ENCODE peak calls at places on chromosomes 3 and 15, in four cellular contexts. J is tibial artery; B is CD8-positive, alpha-beta T cell; W is fibroblast of the aortic adventitia. R is an unnamed sample.

GRCh38 chr3:127124135-127124534 is 68.8 kb upstream of the PRR23E start:
- DNase-seq in B (no peak), J (no peak), W (peak), R (no peak)

GRCh38 chr3:197186887-197187588 is 111.4 kb downstream of the DLG1 start:
- DNase-seq in W (peak), J (no peak), B (peak), R (no peak)

GRCh38 chr15:82543155-82543554 is 2.9 kb upstream of the RPS17 start:
- DNase-seq in J (no peak), B (no peak), W (peak), R (no peak)

GRCh38 chr15:37940886-37941285 is 6.4 kb downstream of the TMCO5A start:
- DNase-seq in W (no peak), B (no peak), J (no peak), R (no peak)

GRCh38 chr15:49418811-49419210 is 4.2 kb upstream of the FGF7 start:
- DNase-seq in J (no peak), B (no peak), W (no peak), R (no peak)

GRCh38 chr3:107701299-107701698 is 178.5 kb downstream of the BBX start:
- DNase-seq in B (no peak), W (no peak), J (no peak), R (no peak)

GRCh38 chr15:58369261-58369699 is 62.5 kb upstream of the LIPC start:
- DNase-seq in B (no peak), W (peak), J (no peak), R (no peak)

GRCh38 chr3:146154316-146154715 is 6.7 kb downstream of the PLOD2 start:
- DNase-seq in B (no peak), W (no peak), J (no peak), R (no peak)

GRCh38 chr15:93497256-93497655 is 408.2 kb upstream of the RGMA start:
- DNase-seq in J (no peak), W (no peak), B (no peak), R (no peak)

GRCh38 chr3:76651784-76652183 is 388.1 kb upstream of the ROBO2 start:
- DNase-seq in J (no peak), B (no peak), W (no peak), R (no peak)
- TF ChIP-seq CTCF in J (no peak), B (no peak), W (no peak), R (no peak)

DNA sequence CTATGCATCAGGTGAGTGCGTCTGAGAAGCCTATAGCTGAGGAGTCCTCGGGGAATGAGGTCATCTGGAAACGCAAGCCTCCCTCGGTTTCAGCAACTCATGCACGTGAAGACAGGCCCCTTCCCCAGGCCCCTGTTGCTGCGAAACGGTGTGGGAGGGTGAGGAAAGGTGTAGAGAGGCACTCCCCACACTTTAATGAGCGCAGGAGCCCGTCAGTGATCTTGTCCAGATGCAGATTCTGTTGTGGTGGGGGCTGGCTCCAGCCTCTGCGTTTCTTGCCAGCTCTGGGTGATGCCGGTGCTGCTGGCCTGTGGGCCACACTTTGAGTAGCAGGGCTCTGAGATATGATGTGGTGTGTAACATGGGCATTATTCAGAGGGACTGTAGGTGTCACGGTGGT is 38.6 kb upstream of the LACTB start:
- DNase-seq in J (no peak), B (no peak), W (no peak), R (no peak)
- TF ChIP-seq CTCF in J (no peak), B (no peak), W (no peak), R (no peak)

GRCh38 chr3:140568131-140568530 is 109.7 kb upstream of the TRIM42 start:
- DNase-seq in J (no peak), B (no peak), W (no peak), R (no peak)
- TF ChIP-seq CTCF in J (no peak), B (no peak), W (no peak), R (no peak)

DNA sequence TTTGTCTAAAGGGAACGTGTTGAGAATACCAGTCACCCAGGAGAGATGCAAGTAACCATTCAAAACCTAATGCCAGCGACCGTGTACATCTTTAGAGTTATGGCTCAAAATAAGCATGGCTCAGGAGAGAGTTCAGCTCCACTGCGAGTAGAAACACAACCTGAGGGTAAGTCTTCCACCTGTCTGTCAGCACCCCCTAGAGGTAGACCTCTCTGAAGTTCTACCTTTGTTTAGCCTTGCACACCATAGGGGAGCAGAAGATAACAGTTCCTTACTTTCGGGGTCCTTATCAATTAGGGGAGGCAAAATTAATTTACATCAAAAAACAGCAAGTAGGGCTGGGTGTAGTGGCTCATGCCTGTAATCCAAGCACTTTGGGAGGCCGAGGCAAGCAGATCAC is 124.4 kb downstream of the HCN4 start:
- DNase-seq in W (no peak), B (no peak), J (no peak), R (no peak)
- TF ChIP-seq CTCF in W (peak), B (no peak), J (no peak), R (peak)

GRCh38 chr3:132267594-132267993 is 49.6 kb upstream of the ACP3 start:
- DNase-seq in J (no peak), W (no peak), B (no peak), R (no peak)

GRCh38 chr3:132265488-132265887 is 51.7 kb upstream of the ACP3 start:
- DNase-seq in W (no peak), B (no peak), J (no peak), R (no peak)

GRCh38 chr3:132265008-132265407 is 52.2 kb upstream of the ACP3 start:
- DNase-seq in J (no peak), W (no peak), B (no peak), R (no peak)

GRCh38 chr3:132273043-132273442 is 44.2 kb upstream of the ACP3 start:
- DNase-seq in B (no peak), W (no peak), J (no peak), R (no peak)

GRCh38 chr3:132268956-132269355 is 48.3 kb upstream of the ACP3 start:
- DNase-seq in J (no peak), W (peak), B (no peak), R (no peak)
- TF ChIP-seq CTCF in J (no peak), W (peak), B (no peak), R (peak)

GRCh38 chr15:31932581-31932980 is 97.7 kb upstream of the CHRNA7 start:
- DNase-seq in W (no peak), B (no peak), J (no peak), R (no peak)
- TF ChIP-seq CTCF in W (no peak), B (no peak), J (no peak), R (no peak)

R was measured in progenitor cell of endocrine pancreas.